ENCODE peak calls at places on chromosomes 6 and 20, in eight cellular contexts. A, P, T, K, E, W, F and S are unnamed samples.

GRCh38 chr20:32455171-32455900 is 97.2 kb downstream of the ASXL1 start:
- DNase-seq in A (no peak), P (no peak), T (no peak), K (no peak), E (no peak), W (no peak), F (no peak), S (no peak)

GRCh38 chr6:26385734-26386125 is 2.8 kb downstream of the BTN2A2 start:
- DNase-seq in A (no peak), P (no peak), T (no peak), K (no peak), E (no peak), W (no peak), F (no peak), S (no peak)

GRCh38 chr20:59152559-59153354 is 10.9 kb upstream of the ZNF831 start:
- DNase-seq in A (no peak), P (no peak), T (no peak), K (no peak), E (no peak), W (no peak), F (no peak), S (no peak)

GRCh38 chr6:136158398-136158797 is 91.7 kb downstream of the MTFR2 start:
- DNase-seq in A (no peak), P (no peak), T (no peak), K (no peak), E (peak; percentile 91), W (no peak), F (no peak), S (no peak)

GRCh38 chr6:45075246-45075645 is 252.9 kb upstream of the RUNX2 start:
- DNase-seq in A (no peak), P (peak; percentile 49), T (no peak), K (no peak), E (peak; percentile 94), W (no peak), F (peak; percentile 95), S (peak; percentile 91)

GRCh38 chr20:61588356-61589054 is 336.4 kb downstream of the CDH4 start:
- DNase-seq in A (no peak), P (peak; percentile 38), T (no peak), K (no peak), E (peak; percentile 2), W (no peak), F (peak; percentile 55), S (peak; percentile 84)

GRCh38 chr20:63130654-63131577 is 85.0 kb downstream of the YTHDF1 start:
- DNase-seq in A (no peak), P (no peak), T (no peak), K (no peak), E (no peak), W (peak; percentile 34), F (no peak), S (no peak)

GRCh38 chr20:56391596-56392281 is at the start of gene AURKA:
- DNase-seq in A (no peak), P (no peak), T (peak; percentile 13), K (no peak), E (no peak), W (no peak), F (peak; percentile 43), S (peak; percentile 12)

GRCh38 chr6:167855825-167856425 is 29.2 kb downstream of the AFDN start:
- DNase-seq in A (no peak), P (peak; percentile 71), T (no peak), K (no peak), E (peak; percentile 88), W (no peak), F (peak; percentile 96), S (peak; percentile 94)

GRCh38 chr20:38466171-38466570 is 6.5 kb upstream of the RALGAPB start:
- DNase-seq in A (no peak), P (no peak), T (no peak), K (no peak), E (no peak), W (no peak), F (no peak), S (no peak)

GRCh38 chr6:76026101-76026500 is 46.4 kb downstream of the IMPG1 start:
- DNase-seq in A (no peak), P (no peak), T (no peak), K (no peak), E (peak; percentile 2), W (no peak), F (no peak), S (no peak)

GRCh38 chr6:134512946-134513345 is 195.0 kb upstream of the SGK1 start:
- DNase-seq in A (no peak), P (no peak), T (no peak), K (no peak), E (peak; percentile 48), W (no peak), F (peak; percentile 53), S (peak; percentile 12)

GRCh38 chr6:46251583-46252339 is 81.0 kb upstream of the ENPP5 start:
- DNase-seq in A (no peak), P (no peak), T (no peak), K (no peak), E (no peak), W (no peak), F (no peak), S (no peak)

GRCh38 chr20:58718121-58718563 is 25.5 kb downstream of the NPEPL1 start:
- DNase-seq in A (no peak), P (peak; percentile 6), T (peak; percentile 2), K (no peak), E (no peak), W (peak; percentile 24), F (no peak), S (no peak)

GRCh38 chr20:41344938-41345728 is 4.5 kb downstream of the LPIN3 start:
- DNase-seq in A (no peak), P (no peak), T (no peak), K (no peak), E (no peak), W (no peak), F (peak; percentile 26), S (no peak)

GRCh38 chr20:10660661-10661060 is 13.1 kb downstream of the JAG1 start:
- DNase-seq in A (no peak), P (no peak), T (no peak), K (no peak), E (no peak), W (peak; percentile 29), F (peak; percentile 55), S (peak; percentile 56)

GRCh38 chr6:19664878-19665715 is 172.1 kb upstream of the ID4 start:
- DNase-seq in A (no peak), P (no peak), T (no peak), K (no peak), E (no peak), W (no peak), F (no peak), S (no peak)

GRCh38 chr6:95589067-95589466 is 11.7 kb downstream of the MANEA start:
- DNase-seq in A (no peak), P (no peak), T (no peak), K (no peak), E (no peak), W (no peak), F (no peak), S (no peak)

GRCh38 chr6:64459411-64459810 is 823.8 kb downstream of the PHF3 start:
- DNase-seq in A (no peak), P (no peak), T (no peak), K (no peak), E (no peak), W (no peak), F (no peak), S (no peak)

GRCh38 chr6:104959453-104959858 is 2.5 kb downstream of the LIN28B start:
- DNase-seq in A (no peak), P (no peak), T (no peak), K (no peak), E (no peak), W (no peak), F (no peak), S (no peak)